ENCODE peak calls at places on chromosomes 1 and 21, in four cellular contexts. D is stimulated activated CD4-positive, alpha-beta T cell treated with anti-CD3 and anti-CD28 coated beads, TNF-alpha, amount 100 ng/mL, for 48 hours; B is stimulated activated CD8-positive, alpha-beta memory T cell treated with anti-CD3 and anti-CD28 coated beads, Interleukin-15, amount 100 ng/mL, for 24 hours; Y is epithelial cell of esophagus. I is an unnamed sample.
A peak's percentile ranks its signal among the peaks of the same experiment; 100 is the strongest.

GRCh38 chr1:15288173-15288926 is 41.3 kb downstream of the FHAD1 start:
- DNase-seq in D (no peak), Y (no peak), B (no peak), I (no peak)

GRCh38 chr1:40421694-40422384 is 28.4 kb upstream of the ZFP69B start:
- DNase-seq in D (no peak), B (no peak), Y (no peak), I (no peak)

GRCh38 chr21:46667191-46667734 is 31.8 kb downstream of the PRMT2 start:
- DNase-seq in B (no peak), D (no peak), Y (peak; percentile 65), I (no peak)

GRCh38 chr21:43865471-43866181 is 603 bp downstream of the AGPAT3 start:
- DNase-seq in B (peak; percentile 29), D (no peak), Y (peak; percentile 31), I (peak; percentile 35)

GRCh38 chr1:183218981-183219621 is 33.0 kb downstream of the LAMC2 start:
- DNase-seq in B (no peak), D (no peak), Y (peak; percentile 69), I (no peak)

GRCh38 chr1:173280899-173281660 is 73.9 kb upstream of the TNFSF4 start:
- DNase-seq in B (no peak), Y (no peak), D (no peak), I (no peak)

GRCh38 chr1:29426701-29427279 is 190.5 kb downstream of the PTPRU start:
- DNase-seq in D (no peak), Y (no peak), B (no peak), I (no peak)

GRCh38 chr1:29801561-29801973 is 565.2 kb downstream of the PTPRU start:
- DNase-seq in D (no peak), Y (no peak), B (no peak), I (no peak)

GRCh38 chr1:109529895-109530456 is 9.7 kb upstream of the GPR61 start:
- DNase-seq in D (no peak), B (no peak), Y (no peak), I (no peak)

I was measured in omental fat pad.